ENCODE peak calls at places on chromosomes 16 and 17, in five cellular contexts. H, L, O, N and A are unnamed samples.
A peak's percentile ranks its signal among the peaks of the same experiment; 100 is the strongest.

GRCh38 chr16:80759419-80760162 is 44.8 kb downstream of the CDYL2 start:
- DNase-seq in H (no peak), L (no peak), O (peak; percentile 60), N (no peak), A (no peak)

GRCh38 chr16:55102077-55102476 is 171.4 kb downstream of the IRX5 start:
- DNase-seq in H (no peak), L (no peak), O (no peak), N (no peak), A (no peak)

GRCh38 chr16:88378836-88379693 is 3.7 kb upstream of the ZNF469 start:
- DNase-seq in H (no peak), L (no peak), O (no peak), N (no peak), A (no peak)

GRCh38 chr16:16028311-16028999 is 79.0 kb downstream of the ABCC1 start:
- DNase-seq in H (no peak), L (no peak), O (peak; percentile 14), N (no peak), A (no peak)

GRCh38 chr17:76657505-76658386 is 14.2 kb upstream of the ST6GALNAC1 start:
- DNase-seq in H (no peak), L (no peak), O (no peak), N (no peak), A (no peak)

GRCh38 chr16:89256651-89257254 is 39.2 kb downstream of the ZNF778 start:
- DNase-seq in H (no peak), L (peak; percentile 76), O (peak; percentile 57), N (peak; percentile 73), A (peak; percentile 69)

GRCh38 chr16:65833171-65833871 is 533.2 kb upstream of the CDH5 start:
- DNase-seq in H (no peak), L (no peak), O (no peak), N (no peak), A (no peak)

GRCh38 chr16:74296120-74296464 is 522 bp upstream of the PSMD7 start:
- DNase-seq in H (peak; percentile 70), L (no peak), O (no peak), N (no peak), A (no peak)

GRCh38 chr16:15493416-15494181 is 59.2 kb downstream of the BMERB1 start:
- DNase-seq in H (no peak), L (no peak), O (peak; percentile 40), N (no peak), A (no peak)

GRCh38 chr17:58377005-58377660 is 25.1 kb upstream of the SUPT4H1 start:
- DNase-seq in H (no peak), L (peak; percentile 58), O (no peak), N (no peak), A (no peak)

GRCh38 chr16:84281077-84281476 is 13.6 kb upstream of the WFDC1 start:
- DNase-seq in H (no peak), L (peak; percentile 63), O (no peak), N (no peak), A (peak; percentile 40)

GRCh38 chr17:81058263-81058871 is 23.4 kb downstream of the BAIAP2 start:
- DNase-seq in H (no peak), L (no peak), O (no peak), N (no peak), A (no peak)

GRCh38 chr16:89369266-89369895 is 121.0 kb downstream of the ANKRD11 start:
- DNase-seq in H (no peak), L (no peak), O (no peak), N (no peak), A (no peak)

GRCh38 chr16:19179890-19180490 is 11.9 kb downstream of the SYT17 start:
- DNase-seq in H (peak; percentile 46), L (peak; percentile 49), O (peak; percentile 63), N (peak; percentile 26), A (peak; percentile 63)

GRCh38 chr17:70780031-70780430 is 610.7 kb downstream of the KCNJ2 start:
- DNase-seq in H (no peak), L (no peak), O (no peak), N (no peak), A (no peak)